ENCODE peak calls at places on chromosomes 5 and 9, in nine cellular contexts. T, W, O, R, Y, V, L, C and I are unnamed samples.

GRCh38 chr9:10613413-10613812 is 611 bp upstream of the PTPRD start:
- DNase-seq in T (no peak), W (no peak), O (no peak), R (no peak), Y (no peak), V (no peak), L (no peak), C (no peak), I (no peak)

GRCh38 chr9:37760416-37761165 is 7.0 kb downstream of the TRMT10B start:
- DNase-seq in T (no peak), W (no peak), O (no peak), R (no peak), Y (no peak), V (no peak), L (no peak), C (no peak), I (no peak)

GRCh38 chr9:115327441-115328122 is 209.6 kb upstream of the TNC start:
- DNase-seq in T (no peak), W (no peak), O (no peak), R (no peak), Y (no peak), V (no peak), L (no peak), C (no peak), I (no peak)

GRCh38 chr5:103829585-103829984 is 267.0 kb upstream of the NUDT12 start:
- DNase-seq in T (no peak), W (no peak), O (peak; percentile 17), R (peak; percentile 6), Y (no peak), V (no peak), L (no peak), C (no peak), I (no peak)

GRCh38 chr9:136773386-136774044 is 9.2 kb upstream of the LCN15 start:
- DNase-seq in T (no peak), W (no peak), O (no peak), R (no peak), Y (peak; percentile 61), V (peak; percentile 20), L (no peak), C (no peak), I (no peak)

GRCh38 chr5:16492398-16493175 is 27.0 kb upstream of the ZNF622 start:
- DNase-seq in T (peak; percentile 91), W (no peak), O (peak; percentile 64), R (no peak), Y (no peak), V (no peak), L (no peak), C (no peak), I (peak; percentile 76)

GRCh38 chr9:136445799-136446198 is 6.2 kb upstream of the INPP5E start:
- DNase-seq in T (no peak), W (no peak), O (no peak), R (no peak), Y (no peak), V (no peak), L (no peak), C (no peak), I (no peak)

GRCh38 chr5:124397290-124397689 is 349.1 kb downstream of the ZNF608 start:
- DNase-seq in T (no peak), W (no peak), O (no peak), R (no peak), Y (no peak), V (no peak), L (no peak), C (no peak), I (no peak)

GRCh38 chr5:96333397-96333790 is 99.7 kb downstream of the PCSK1 start:
- DNase-seq in T (no peak), W (no peak), O (no peak), R (no peak), Y (no peak), V (no peak), L (no peak), C (no peak), I (no peak)

GRCh38 chr5:134224905-134225779 is 731 bp downstream of the PPP2CA start:
- DNase-seq in T (peak; percentile 44), W (peak; percentile 55), O (peak; percentile 66), R (peak; percentile 76), Y (peak; percentile 29), V (peak; percentile 70), L (peak; percentile 39), C (peak; percentile 21), I (no peak)